ENCODE peak calls at places on chromosomes 12 and 14, in four cellular contexts. One of them, this sample, is unnamed.

GRCh38 chr12:47808574-47809380 is 10.9 kb downstream of the HDAC7 start:
- DNase-seq in sigmoid colon: no peak
- DNase-seq in uterus: no peak
- DNase-seq in heart left ventricle: peak; percentile 67
- DNase-seq in this sample: peak; percentile 61

GRCh38 chr12:52846356-52846970 is 2.3 kb downstream of the KRT78 start:
- DNase-seq in sigmoid colon: no peak
- DNase-seq in heart left ventricle: no peak
- DNase-seq in uterus: no peak
- DNase-seq in this sample: no peak

GRCh38 chr12:19186722-19187661 is 57.5 kb downstream of the PLEKHA5 start:
- DNase-seq in uterus: no peak
- DNase-seq in sigmoid colon: no peak
- DNase-seq in heart left ventricle: no peak
- DNase-seq in this sample: no peak

GRCh38 chr12:128259556-128260070 is 7.4 kb upstream of the TMEM132C start:
- DNase-seq in uterus: peak; percentile 32
- DNase-seq in heart left ventricle: no peak
- DNase-seq in sigmoid colon: no peak
- DNase-seq in this sample: no peak

GRCh38 chr14:77613207-77613606 is 3.2 kb downstream of the SPTLC2 start:
- DNase-seq in uterus: no peak
- DNase-seq in sigmoid colon: no peak
- DNase-seq in heart left ventricle: no peak
- DNase-seq in this sample: no peak

GRCh38 chr14:98946995-98947394 is 325.0 kb downstream of the BCL11B start:
- DNase-seq in uterus: no peak
- DNase-seq in heart left ventricle: no peak
- DNase-seq in sigmoid colon: peak; percentile 52
- DNase-seq in this sample: no peak

GRCh38 chr12:104668274-104668718 is 211.5 kb downstream of the CHST11 start:
- DNase-seq in uterus: peak; percentile 64
- DNase-seq in sigmoid colon: no peak
- DNase-seq in heart left ventricle: no peak
- DNase-seq in this sample: no peak

GRCh38 chr12:52217223-52217622 is 15.8 kb upstream of the KRT7 start:
- DNase-seq in heart left ventricle: peak; percentile 80
- DNase-seq in uterus: peak; percentile 41
- DNase-seq in sigmoid colon: peak; percentile 68
- DNase-seq in this sample: peak; percentile 84

GRCh38 chr12:118581396-118581795 is 205.0 kb downstream of the SUDS3 start:
- DNase-seq in uterus: no peak
- DNase-seq in heart left ventricle: no peak
- DNase-seq in sigmoid colon: no peak
- DNase-seq in this sample: no peak

GRCh38 chr14:61461808-61462275 is 140.5 kb downstream of the PRKCH start:
- DNase-seq in uterus: no peak
- DNase-seq in heart left ventricle: no peak
- DNase-seq in sigmoid colon: no peak
- DNase-seq in this sample: no peak

DNA sequence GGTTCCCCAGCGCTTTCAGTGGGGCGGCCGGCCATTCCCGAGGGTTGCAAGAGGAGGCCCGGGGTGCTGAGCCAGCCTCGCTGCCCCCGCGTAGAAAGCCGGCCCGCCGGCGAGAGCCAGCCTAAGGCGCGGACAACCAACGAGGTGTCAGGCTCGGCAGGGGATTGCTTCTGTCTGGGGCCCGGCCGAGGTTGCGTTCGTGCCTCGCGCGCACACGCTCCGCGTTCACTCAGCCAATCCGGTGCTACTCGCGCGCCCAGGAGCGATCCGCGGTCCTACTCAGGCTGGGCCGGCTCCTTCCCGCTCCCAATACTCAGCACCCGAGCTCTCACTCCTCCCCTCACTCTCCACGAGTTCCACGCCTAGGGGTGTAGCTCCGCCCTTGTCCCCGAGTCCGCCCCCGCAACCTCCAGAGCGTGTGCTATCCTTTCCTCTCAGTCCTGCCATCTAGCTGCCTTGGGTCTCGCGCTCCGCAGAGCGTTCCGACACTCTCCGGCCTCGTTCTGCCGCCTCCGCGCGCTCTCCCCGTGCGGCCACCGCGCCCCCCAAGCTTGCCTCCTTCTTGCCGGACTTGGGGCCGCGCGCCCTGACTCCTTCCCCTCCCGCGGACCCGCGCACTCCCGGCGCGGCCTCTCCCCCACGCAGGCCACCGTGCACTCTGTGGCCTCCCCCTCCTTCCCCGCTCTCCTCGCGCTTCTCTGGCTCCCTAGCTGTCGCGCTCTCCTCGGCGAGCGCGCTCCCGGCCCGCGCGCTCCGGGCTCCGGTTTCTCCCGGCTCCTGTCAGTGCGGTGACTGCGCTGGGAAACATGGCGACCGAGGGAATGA is at the start of gene GPHN:
- DNase-seq in heart left ventricle: peak; percentile 97
- DNase-seq in sigmoid colon: peak; percentile 98
- DNase-seq in uterus: peak; percentile 95
- DNase-seq in this sample: peak; percentile 96
- TF ChIP-seq POLR2A in heart left ventricle: peak; percentile 75
- TF ChIP-seq POLR2A in sigmoid colon: peak; percentile 50
- TF ChIP-seq POLR2A in uterus: peak; percentile 84
- TF ChIP-seq POLR2A in this sample: no peak

DNA sequence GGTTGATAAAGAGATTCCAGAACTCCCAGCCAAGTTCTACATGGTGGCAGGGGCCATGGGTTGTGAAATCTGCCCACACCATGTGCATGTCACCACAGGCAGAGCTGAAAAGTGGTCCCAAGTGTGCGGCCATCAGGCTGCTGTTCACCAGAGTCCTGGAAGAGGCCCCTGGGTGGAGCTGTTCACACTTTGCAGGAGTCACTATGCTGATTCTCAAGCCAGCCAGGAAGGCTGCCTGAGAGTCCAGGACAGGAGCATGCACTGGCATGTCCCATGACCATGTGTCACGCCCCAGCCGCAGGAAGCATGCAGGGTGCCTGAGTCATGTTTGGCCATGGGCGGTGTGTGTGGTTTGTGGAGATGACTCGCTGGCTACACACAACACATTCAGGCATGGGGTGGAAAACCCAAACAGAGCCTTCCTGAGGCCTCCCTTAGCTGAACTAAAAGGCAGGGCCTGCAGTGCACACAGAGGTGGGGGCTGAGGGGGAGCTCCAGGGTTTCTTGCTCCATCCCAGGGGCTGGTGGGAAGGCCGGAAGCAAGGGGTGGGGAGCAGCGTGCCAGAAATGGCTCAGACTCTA is 19.5 kb downstream of the ABCB9 start:
- DNase-seq in heart left ventricle: peak; percentile 80
- DNase-seq in uterus: peak; percentile 73
- DNase-seq in sigmoid colon: peak; percentile 94
- DNase-seq in this sample: peak; percentile 98
- H3K27ac ChIP-seq in heart left ventricle: peak overlapping the region; percentile 74
- H3K27ac ChIP-seq in uterus: peak overlapping the region; percentile 65
- H3K27ac ChIP-seq in sigmoid colon: peak overlapping the region; percentile 55
- H3K27ac ChIP-seq in this sample: peak overlapping the region; percentile 91

DNA sequence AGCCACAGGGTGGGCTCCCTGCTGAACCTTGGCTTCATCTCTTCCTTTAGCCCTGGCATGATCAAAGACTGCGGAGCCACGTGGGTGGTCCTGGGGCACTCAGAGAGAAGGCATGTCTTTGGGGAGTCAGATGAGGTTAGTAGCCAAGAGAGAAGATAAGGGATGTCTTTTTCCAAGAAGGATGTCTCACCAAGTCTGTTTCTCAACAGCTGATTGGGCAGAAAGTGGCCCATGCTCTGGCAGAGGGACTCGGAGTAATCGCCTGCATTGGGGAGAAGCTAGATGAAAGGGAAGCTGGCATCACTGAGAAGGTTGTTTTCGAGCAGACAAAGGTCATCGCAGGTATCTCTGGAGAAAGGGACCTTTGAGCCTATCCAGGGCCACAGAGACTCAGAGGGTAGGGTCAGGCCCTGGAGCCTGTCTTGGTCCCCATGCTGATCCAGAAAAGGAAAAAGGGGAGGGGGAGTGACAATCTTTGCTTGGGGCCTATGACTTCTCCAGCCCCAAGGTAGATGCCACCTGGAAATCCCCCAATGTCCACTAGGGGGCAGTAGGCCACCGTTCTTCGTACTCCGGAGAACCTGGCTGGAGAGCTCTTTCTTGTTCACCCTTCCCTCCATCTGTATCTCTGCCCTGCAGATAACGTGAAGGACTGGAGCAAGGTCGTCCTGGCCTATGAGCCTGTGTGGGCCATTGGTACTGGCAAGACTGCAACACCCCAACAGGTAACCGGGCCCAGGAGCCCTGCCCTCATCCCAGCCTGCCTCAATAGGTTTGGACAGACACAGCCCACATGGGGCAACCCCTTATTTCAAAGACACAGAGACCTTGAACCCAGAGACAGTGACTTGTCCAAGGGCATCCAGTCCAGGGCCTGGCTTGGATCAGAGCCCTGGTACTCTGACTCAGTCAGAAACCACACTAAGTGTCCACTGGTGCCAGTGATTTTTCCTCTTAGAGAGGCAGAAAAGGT is 2.0 kb downstream of the TPI1 start:
- DNase-seq in sigmoid colon: peak; percentile 91
- DNase-seq in heart left ventricle: peak; percentile 80
- DNase-seq in uterus: peak; percentile 87
- DNase-seq in this sample: peak; percentile 89
- TF ChIP-seq POLR2A in sigmoid colon: no peak
- TF ChIP-seq POLR2A in heart left ventricle: peak; percentile 15
- TF ChIP-seq POLR2A in uterus: no peak
- TF ChIP-seq POLR2A in this sample: no peak

GRCh38 chr12:123614110-123614509 is 12.2 kb downstream of the DDX55 start:
- DNase-seq in heart left ventricle: no peak
- DNase-seq in uterus: no peak
- DNase-seq in sigmoid colon: no peak
- DNase-seq in this sample: no peak

GRCh38 chr12:123602651-123603195 is 824 bp downstream of the DDX55 start:
- DNase-seq in heart left ventricle: no peak
- DNase-seq in uterus: no peak
- DNase-seq in sigmoid colon: no peak
- DNase-seq in this sample: peak; percentile 45

GRCh38 chr12:123607756-123608155 is 5.9 kb downstream of the DDX55 start:
- DNase-seq in sigmoid colon: no peak
- DNase-seq in uterus: no peak
- DNase-seq in heart left ventricle: no peak
- DNase-seq in this sample: no peak

GRCh38 chr12:123608192-123608591 is 6.3 kb downstream of the DDX55 start:
- DNase-seq in uterus: no peak
- DNase-seq in heart left ventricle: no peak
- DNase-seq in sigmoid colon: no peak
- DNase-seq in this sample: no peak
- H3K27ac ChIP-seq in uterus: no peak overlapping the region
- H3K27ac ChIP-seq in heart left ventricle: no peak overlapping the region
- H3K27ac ChIP-seq in sigmoid colon: no peak overlapping the region
- H3K27ac ChIP-seq in this sample: no peak overlapping the region

DNA sequence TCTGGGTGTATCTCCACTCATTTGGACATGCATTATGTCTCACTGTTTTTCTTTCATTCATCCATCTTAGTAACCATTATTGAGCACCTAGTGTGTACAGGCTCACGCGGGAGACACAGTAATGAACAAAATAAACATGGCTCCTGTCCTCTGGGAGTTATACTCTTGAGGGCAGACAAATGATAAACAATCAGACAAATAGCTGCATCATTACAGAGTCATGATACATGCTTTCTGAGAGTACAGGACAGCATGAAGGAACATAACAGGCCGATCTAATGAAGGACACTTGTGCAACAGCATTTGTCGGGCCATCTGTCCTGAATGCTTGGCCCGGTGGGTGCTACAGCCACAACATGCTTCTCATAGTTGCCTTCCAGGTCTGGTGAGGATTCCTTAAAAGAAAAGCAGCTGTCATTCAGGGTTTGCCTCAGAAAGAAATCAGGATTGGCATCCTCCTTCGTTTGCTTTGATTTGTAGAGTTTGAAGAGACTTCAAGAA is 77.2 kb upstream of the EGLN3 start:
- DNase-seq in uterus: no peak
- DNase-seq in heart left ventricle: no peak
- DNase-seq in sigmoid colon: no peak
- DNase-seq in this sample: no peak
- TF ChIP-seq POLR2A in uterus: no peak
- TF ChIP-seq POLR2A in heart left ventricle: no peak
- TF ChIP-seq POLR2A in sigmoid colon: no peak
- TF ChIP-seq POLR2A in this sample: no peak

GRCh38 chr14:21524575-21525518 is 1.3 kb downstream of the SALL2 start:
- DNase-seq in sigmoid colon: no peak
- DNase-seq in heart left ventricle: no peak
- DNase-seq in uterus: no peak
- DNase-seq in this sample: no peak
- H3K27ac ChIP-seq in sigmoid colon: peak overlapping the region; percentile 89
- H3K27ac ChIP-seq in heart left ventricle: peak overlapping the region; percentile 88
- H3K27ac ChIP-seq in uterus: peak overlapping the region; percentile 92
- H3K27ac ChIP-seq in this sample: no peak overlapping the region

This sample was measured in suprapubic skin.